ENCODE peak calls at places on chromosomes 5 and 9, in seven cellular contexts. Z is HCT116, L is GM23338, R is OCI-LY7, O is PC-3, D is MM.1S, H is SK-N-SH. K is an unnamed sample.

GRCh38 chr5:82417776-82418607 is 139.8 kb upstream of the RPS23 start:
- DNase-seq in Z (no peak), L (no peak), R (no peak), O (no peak), D (no peak), H (no peak), K (no peak)

GRCh38 chr5:180119031-180119885 is 47.7 kb upstream of the RNF130 start:
- DNase-seq in Z (no peak), L (no peak), R (no peak), O (no peak), D (no peak), H (no peak), K (no peak)

GRCh38 chr5:135880278-135880677 is 15.4 kb downstream of the IL9 start:
- DNase-seq in Z (peak), L (peak), R (peak), O (peak), D (no peak), H (peak), K (no peak)

GRCh38 chr5:96159076-96159475 is 197.4 kb upstream of the ELL2 start:
- DNase-seq in Z (no peak), L (no peak), R (no peak), O (no peak), D (no peak), H (no peak), K (no peak)

GRCh38 chr5:114362197-114362976 is 517 bp downstream of the KCNN2 start:
- DNase-seq in Z (no peak), L (peak), R (no peak), O (no peak), D (peak), H (peak), K (peak)

GRCh38 chr5:122129332-122129731 is at the start of gene ZNF474:
- DNase-seq in Z (peak), L (peak), R (no peak), O (peak), D (no peak), H (no peak), K (peak)

GRCh38 chr9:19113964-19114679 is 11.4 kb upstream of the HAUS6 start:
- DNase-seq in Z (no peak), L (no peak), R (no peak), O (no peak), D (no peak), H (no peak), K (no peak)

GRCh38 chr5:112467467-112467866 is 48.4 kb upstream of the EPB41L4A start:
- DNase-seq in Z (no peak), L (no peak), R (no peak), O (no peak), D (no peak), H (no peak), K (no peak)

GRCh38 chr5:156477196-156477595 is 150.2 kb downstream of the SGCD start:
- DNase-seq in Z (no peak), L (no peak), R (no peak), O (no peak), D (no peak), H (no peak), K (no peak)

GRCh38 chr9:7983361-7983974 is 183.9 kb upstream of the DMAC1 start:
- DNase-seq in Z (no peak), L (no peak), R (no peak), O (no peak), D (no peak), H (no peak), K (no peak)

GRCh38 chr5:124979174-124979573 is 232.7 kb upstream of the ZNF608 start:
- DNase-seq in Z (no peak), L (peak), R (no peak), O (peak), D (no peak), H (peak), K (peak)

GRCh38 chr5:96426831-96427230 is 6.2 kb downstream of the PCSK1 start:
- DNase-seq in Z (no peak), L (no peak), R (no peak), O (no peak), D (no peak), H (no peak), K (no peak)

GRCh38 chr5:36683821-36684434 is 77.5 kb downstream of the SLC1A3 start:
- DNase-seq in Z (no peak), L (no peak), R (no peak), O (no peak), D (no peak), H (peak), K (peak)

GRCh38 chr9:129237195-129237611 is 59.1 kb upstream of the IER5L start:
- DNase-seq in Z (no peak), L (peak), R (peak), O (peak), D (no peak), H (no peak), K (peak)

GRCh38 chr5:157484768-157485167 is 24.8 kb downstream of the NIPAL4 start:
- DNase-seq in Z (no peak), L (no peak), R (peak), O (no peak), D (no peak), H (no peak), K (no peak)

GRCh38 chr5:111830333-111830732 is 73.3 kb upstream of the NREP start:
- DNase-seq in Z (peak), L (no peak), R (no peak), O (peak), D (no peak), H (no peak), K (peak)

GRCh38 chr5:177479774-177480173 is 6.3 kb upstream of the DBN1 start:
- DNase-seq in Z (no peak), L (no peak), R (no peak), O (peak), D (no peak), H (peak), K (no peak)

GRCh38 chr5:73263001-73263710 is 90.2 kb downstream of the TMEM174 start:
- DNase-seq in Z (no peak), L (no peak), R (no peak), O (no peak), D (no peak), H (no peak), K (no peak)

GRCh38 chr5:76641514-76642120 is 18.4 kb upstream of the F2RL2 start:
- DNase-seq in Z (peak), L (peak), R (peak), O (peak), D (peak), H (peak), K (peak)

GRCh38 chr9:88812938-88813670 is 178.2 kb upstream of the S1PR3 start:
- DNase-seq in Z (no peak), L (no peak), R (no peak), O (no peak), D (no peak), H (no peak), K (no peak)

GRCh38 chr5:57386958-57387357 is 95.7 kb downstream of the ACTBL2 start:
- DNase-seq in Z (no peak), L (peak), R (peak), O (no peak), D (no peak), H (no peak), K (peak)

GRCh38 chr5:150516011-150516410 is 8.1 kb downstream of the NDST1 start:
- DNase-seq in Z (no peak), L (no peak), R (no peak), O (no peak), D (no peak), H (peak), K (peak)

GRCh38 chr5:132437604-132438275 is 52.8 kb downstream of the IRF1 start:
- DNase-seq in Z (no peak), L (peak), R (peak), O (no peak), D (peak), H (no peak), K (peak)
- H3K4me2 ChIP-seq in Z (peak), L (peak), R (peak), O (no peak), D (peak), H (peak), K (peak)

DNA sequence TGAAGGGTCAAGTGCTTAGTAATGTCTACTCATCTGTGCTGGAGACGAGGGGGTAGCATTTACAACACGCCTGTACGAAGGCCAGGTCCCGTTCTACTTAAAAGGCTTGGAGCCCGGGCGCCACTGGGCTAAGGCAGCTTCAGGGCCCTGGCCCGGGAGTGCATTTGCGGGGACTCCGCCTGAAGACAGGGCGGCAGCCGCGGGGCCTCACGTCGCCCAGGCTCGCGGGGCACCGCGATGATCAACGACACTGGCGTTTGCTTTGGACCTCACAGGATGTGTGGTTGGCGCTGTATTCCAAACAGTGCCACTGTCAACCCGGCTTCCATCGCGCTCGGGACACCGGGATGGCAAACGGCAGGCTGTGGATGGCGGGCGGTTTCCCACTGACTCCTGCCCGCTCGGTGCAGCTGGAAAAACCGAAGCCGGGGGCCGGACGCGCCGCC is 1.1 kb upstream of the TENT4A start:
- DNase-seq in Z (no peak), L (peak), R (peak), O (peak), D (peak), H (peak), K (peak)
- TF ChIP-seq CTCF in Z (no peak), L (no peak), R (no peak), O (peak), D (no peak), H (peak), K (peak)

DNA sequence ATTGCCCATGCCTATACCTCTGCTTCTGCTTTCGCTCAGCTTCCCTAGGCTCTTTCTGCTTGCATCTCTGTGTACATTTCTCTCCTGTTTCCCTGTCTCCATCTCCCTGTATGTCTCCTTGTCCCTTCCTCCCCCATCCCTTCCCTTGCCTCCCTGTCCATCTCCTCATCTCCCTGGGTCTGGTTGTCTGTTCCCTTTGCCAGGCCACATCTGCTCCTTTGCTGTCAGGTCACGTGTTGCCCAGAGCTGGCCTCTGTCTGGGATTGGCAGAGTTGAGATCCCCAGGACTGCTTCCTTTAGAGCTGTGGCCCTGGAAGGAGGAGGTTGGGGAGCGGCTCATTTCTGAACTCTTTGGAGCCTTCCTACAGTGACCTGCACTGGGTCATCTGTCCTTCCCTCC is 31.8 kb upstream of the PTGS1 start:
- DNase-seq in Z (no peak), L (no peak), R (no peak), O (no peak), D (no peak), H (peak), K (no peak)
- TF ChIP-seq EZH2phosphoT487 in Z (no peak), L (no peak), R (no peak), O (no peak), D (no peak), H (no peak), K (no peak)

GRCh38 chr9:90861826-90862740 is 60.5 kb downstream of the SYK start:
- DNase-seq in Z (no peak), L (no peak), R (no peak), O (no peak), D (no peak), H (no peak), K (no peak)

GRCh38 chr9:90858505-90858904 is 56.9 kb downstream of the SYK start:
- DNase-seq in Z (no peak), L (no peak), R (no peak), O (no peak), D (peak), H (no peak), K (no peak)

GRCh38 chr9:90860826-90861225 is 59.2 kb downstream of the SYK start:
- DNase-seq in Z (no peak), L (no peak), R (no peak), O (no peak), D (no peak), H (no peak), K (no peak)

GRCh38 chr9:90861380-90861779 is 59.8 kb downstream of the SYK start:
- DNase-seq in Z (no peak), L (no peak), R (no peak), O (no peak), D (no peak), H (no peak), K (no peak)

GRCh38 chr9:90860382-90860781 is 58.8 kb downstream of the SYK start:
- DNase-seq in Z (no peak), L (no peak), R (no peak), O (no peak), D (no peak), H (no peak), K (no peak)
- H3K4me2 ChIP-seq in Z (no peak), L (no peak), R (no peak), O (no peak), D (no peak), H (no peak), K (no peak)